ENCODE peak calls at places on chromosome 18, in nine cellular contexts. D is tibial artery, A is lower lobe of right lung, H is neural progenitor cell, W is heart left ventricle, P is A549, T is HCT116, Y is kidney, N is adrenal gland. F is an unnamed sample.

GRCh38 chr18:58373486-58373885 is 255.4 kb downstream of the ALPK2 start:
- DNase-seq in D (no peak), W (no peak), A (no peak), N (no peak), T (no peak), P (no peak), H (peak; percentile 60), Y (no peak), F (no peak)

GRCh38 chr18:69985239-69985638 is 37.6 kb upstream of the CD226 start:
- DNase-seq in N (no peak), H (no peak), Y (no peak), P (no peak), A (no peak), T (no peak), D (no peak), W (no peak), F (no peak)

GRCh38 chr18:58781627-58782194 is 83.0 kb upstream of the ZNF532 start:
- DNase-seq in N (peak; percentile 80), W (peak; percentile 82), P (peak; percentile 89), D (peak; percentile 88), H (peak; percentile 89), A (peak; percentile 63), Y (peak; percentile 89), T (peak; percentile 69), F (no peak)

GRCh38 chr18:54148151-54148550 is 76.3 kb downstream of the MBD2 start:
- DNase-seq in T (no peak), W (no peak), N (no peak), A (no peak), Y (no peak), D (no peak), H (no peak), P (no peak), F (no peak)

GRCh38 chr18:68991281-68991680 is 193.4 kb downstream of the CCDC102B start:
- DNase-seq in D (no peak), N (no peak), W (no peak), Y (no peak), H (no peak), T (no peak), P (no peak), A (no peak), F (no peak)

GRCh38 chr18:46425511-46425910 is 231.5 kb downstream of the LOXHD1 start:
- DNase-seq in H (no peak), W (peak; percentile 5), A (no peak), N (no peak), Y (no peak), T (no peak), D (no peak), P (no peak), F (no peak)

GRCh38 chr18:79924814-79925655 is 26.4 kb downstream of the SLC66A2 start:
- DNase-seq in P (no peak), A (peak; percentile 42), Y (peak; percentile 62), T (no peak), H (no peak), W (peak; percentile 29), D (peak; percentile 42), N (no peak), F (no peak)

GRCh38 chr18:59311631-59312030 is 6.8 kb downstream of the CPLX4 start:
- DNase-seq in T (peak; percentile 36), P (no peak), A (no peak), Y (no peak), D (no peak), H (no peak), N (no peak), W (no peak), F (no peak)

GRCh38 chr18:12625242-12625641 is 32.7 kb downstream of the SPIRE1 start:
- DNase-seq in N (no peak), P (no peak), W (no peak), A (no peak), Y (no peak), T (no peak), D (no peak), H (no peak), F (no peak)

GRCh38 chr18:77207540-77207939 is 42.1 kb upstream of the GALR1 start:
- DNase-seq in H (peak; percentile 25), A (peak; percentile 78), D (peak; percentile 80), N (peak; percentile 45), P (peak; percentile 68), W (peak; percentile 49), Y (peak; percentile 89), T (peak; percentile 51), F (peak; percentile 49)

GRCh38 chr18:48229445-48230052 is 179.6 kb downstream of the ZBTB7C start:
- DNase-seq in H (peak; percentile 35), A (no peak), W (no peak), N (no peak), Y (no peak), P (no peak), D (no peak), T (no peak), F (no peak)

GRCh38 chr18:48752478-48752877 is 198.3 kb downstream of the SMAD7 start:
- DNase-seq in D (no peak), Y (peak; percentile 27), A (no peak), W (no peak), H (no peak), T (no peak), N (no peak), P (no peak), F (peak; percentile 48)

GRCh38 chr18:77495982-77496690 is 246.5 kb downstream of the GALR1 start:
- DNase-seq in W (no peak), T (no peak), Y (no peak), N (no peak), H (no peak), P (no peak), A (no peak), D (no peak), F (no peak)

GRCh38 chr18:70290482-70291294 is 1.8 kb downstream of the SOCS6 start:
- DNase-seq in N (no peak), D (no peak), W (no peak), A (no peak), H (no peak), Y (no peak), T (no peak), P (peak; percentile 44), F (no peak)

GRCh38 chr18:59264136-59264571 is 9.1 kb downstream of the RAX start:
- DNase-seq in T (no peak), A (no peak), H (peak; percentile 72), Y (no peak), N (no peak), W (no peak), D (no peak), P (no peak), F (no peak)

GRCh38 chr18:55779711-55780590 is 192.0 kb upstream of the TCF4 start:
- DNase-seq in T (no peak), Y (peak; percentile 74), H (peak; percentile 79), D (no peak), W (peak; percentile 55), A (peak; percentile 49), N (peak; percentile 28), P (no peak), F (peak; percentile 32)

GRCh38 chr18:76351961-76352581 is 143.0 kb downstream of the ZNF516 start:
- DNase-seq in D (no peak), Y (peak; percentile 83), W (no peak), N (no peak), P (peak; percentile 24), H (no peak), A (no peak), T (no peak), F (peak; percentile 79)

GRCh38 chr18:49094136-49094535 is 143.4 kb upstream of the SMAD7 start:
- DNase-seq in Y (no peak), N (no peak), D (peak; percentile 68), T (no peak), P (no peak), W (no peak), A (no peak), H (no peak), F (no peak)

GRCh38 chr18:5309888-5310470 is 14.5 kb upstream of the ZBTB14 start:
- DNase-seq in Y (no peak), N (no peak), W (no peak), H (no peak), P (no peak), T (no peak), D (no peak), A (no peak), F (no peak)

GRCh38 chr18:23528580-23529472 is 25.5 kb downstream of the RMC1 start:
- DNase-seq in Y (no peak), P (no peak), N (no peak), W (peak; percentile 32), T (no peak), H (no peak), A (peak; percentile 58), D (peak; percentile 73), F (no peak)

GRCh38 chr18:73118121-73118816 is 250.5 kb upstream of the NETO1 start:
- DNase-seq in D (no peak), P (no peak), T (no peak), N (no peak), H (no peak), A (no peak), Y (no peak), W (no peak), F (no peak)

GRCh38 chr18:9851511-9851910 is 34.3 kb upstream of the TXNDC2 start:
- DNase-seq in T (no peak), N (no peak), H (no peak), A (peak; percentile 67), P (no peak), D (no peak), W (no peak), Y (no peak), F (no peak)

GRCh38 chr18:3593381-3593903 is 143.5 kb downstream of the TGIF1 start:
- DNase-seq in A (no peak), D (no peak), W (no peak), H (peak; percentile 84), P (peak; percentile 94), Y (no peak), N (peak; percentile 52), T (no peak), F (no peak)
- H3K4me3 ChIP-seq in A (peak overlapping the region; percentile 57), D (peak overlapping the region; percentile 57), W (no peak overlapping the region), H (peak overlapping the region; percentile 45), P (peak overlapping the region; percentile 48), Y (peak overlapping the region; percentile 20), N (no peak overlapping the region), T (peak overlapping the region; percentile 81), F (no peak overlapping the region)

GRCh38 chr18:39732918-39733317 is 2167.3 kb upstream of the CELF4 start:
- DNase-seq in T (no peak), A (no peak), N (no peak), P (peak; percentile 0), D (no peak), Y (no peak), W (no peak), H (no peak), F (no peak)
- TF ChIP-seq CTCF in T (peak; percentile 31), A (no peak), N (no peak), P (no peak), D (no peak), Y (no peak), W (no peak), H (peak; percentile 27), F (no peak)

DNA sequence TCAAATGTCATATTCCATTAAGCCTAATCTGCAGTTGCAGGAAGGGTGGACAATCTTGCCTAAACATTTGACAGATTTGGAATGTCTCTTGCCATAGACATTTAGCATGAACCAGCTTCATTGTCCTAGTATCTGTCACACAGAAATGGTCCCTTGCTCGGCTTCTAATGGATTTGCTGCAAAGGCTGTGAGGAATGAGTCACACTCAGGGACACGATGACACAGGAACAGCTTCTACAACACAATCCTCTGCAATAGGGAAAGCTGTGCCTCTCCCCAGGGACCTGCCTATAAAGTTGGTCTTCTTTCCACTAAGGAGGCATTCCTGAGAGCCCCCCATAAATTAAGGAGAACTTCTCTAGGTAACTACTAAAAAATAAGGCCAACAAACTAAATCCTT is 155.1 kb upstream of the L3MBTL4 start:
- DNase-seq in P (no peak), N (peak; percentile 28), T (no peak), D (no peak), A (no peak), H (no peak), W (no peak), Y (no peak), F (no peak)
- H3K4me3 ChIP-seq in P (no peak overlapping the region), N (no peak overlapping the region), T (no peak overlapping the region), D (no peak overlapping the region), A (no peak overlapping the region), H (no peak overlapping the region), W (no peak overlapping the region), Y (no peak overlapping the region), F (no peak overlapping the region)

GRCh38 chr18:2704541-2704940 is 49.0 kb downstream of the SMCHD1 start:
- DNase-seq in A (no peak), H (no peak), T (no peak), Y (no peak), D (no peak), P (no peak), N (no peak), W (no peak), F (no peak)
- TF ChIP-seq CTCF in A (no peak), H (no peak), T (no peak), Y (no peak), D (no peak), P (no peak), N (no peak), W (no peak), F (no peak)

F was measured in left lung.